ENCODE peak calls at places on chromosomes 16 and 17, in nine cellular contexts. C, N, H, R, V, P, U, Q and F are unnamed samples.

GRCh38 chr16:10253344-10253855 is 71.2 kb upstream of the GRIN2A start:
- DNase-seq in Q (no peak), H (no peak), R (no peak), V (no peak), C (no peak), U (no peak), P (no peak), N (no peak), F (no peak)

GRCh38 chr17:76827736-76828135 is 40.5 kb upstream of the MGAT5B start:
- DNase-seq in N (peak; percentile 43), U (no peak), C (no peak), Q (no peak), P (no peak), V (no peak), R (no peak), H (no peak), F (no peak)

GRCh38 chr16:23950291-23950894 is 114.6 kb downstream of the PRKCB start:
- DNase-seq in R (no peak), H (no peak), Q (no peak), C (no peak), U (no peak), P (peak; percentile 15), N (no peak), V (no peak), F (no peak)

GRCh38 chr16:86252596-86252995 is 257.7 kb upstream of the FOXF1 start:
- DNase-seq in H (no peak), V (peak; percentile 2), P (peak; percentile 6), Q (no peak), C (no peak), R (no peak), U (peak; percentile 22), N (peak; percentile 47), F (no peak)

GRCh38 chr17:29585080-29585751 is 4.2 kb downstream of the GIT1 start:
- DNase-seq in C (no peak), U (no peak), H (no peak), Q (no peak), V (no peak), N (no peak), R (no peak), P (no peak), F (no peak)

GRCh38 chr17:79960788-79961522 is 74.7 kb downstream of the TBC1D16 start:
- DNase-seq in V (no peak), R (peak; percentile 6), H (no peak), P (no peak), U (no peak), C (no peak), Q (no peak), N (no peak), F (peak; percentile 8)

GRCh38 chr16:51967566-51967965 is 579.4 kb downstream of the TOX3 start:
- DNase-seq in U (no peak), V (no peak), H (no peak), Q (no peak), N (no peak), C (no peak), R (no peak), P (no peak), F (no peak)

GRCh38 chr16:54126907-54127306 is 159.7 kb downstream of the IRX3 start:
- DNase-seq in C (no peak), V (no peak), U (no peak), Q (no peak), P (no peak), N (no peak), R (no peak), H (no peak), F (no peak)